ENCODE peak calls at places on chromosomes 4 and X, in five cellular contexts. J is transverse colon, M is A549, Z is heart left ventricle, I is GM12891. T is an unnamed sample.

GRCh38 chrX:141221611-141222010 is 20.7 kb downstream of the SPANXC start:
- DNase-seq in Z (no peak), J (no peak), I (no peak), M (no peak), T (no peak)

GRCh38 chr4:74258949-74259348 is 49.3 kb upstream of the EPGN start:
- DNase-seq in Z (peak; percentile 28), J (peak; percentile 44), I (no peak), M (no peak), T (no peak)

GRCh38 chr4:124903995-124904722 is 191.6 kb upstream of the ANKRD50 start:
- DNase-seq in Z (peak; percentile 50), I (no peak), M (peak; percentile 5), J (no peak), T (peak; percentile 0)

GRCh38 chr4:38128478-38129451 is 168.6 kb downstream of the PTTG2 start:
- DNase-seq in M (peak; percentile 20), J (peak; percentile 60), I (no peak), Z (no peak), T (peak; percentile 24)

GRCh38 chrX:16851421-16851820 is 18.7 kb downstream of the RBBP7 start:
- DNase-seq in M (no peak), I (no peak), J (no peak), Z (no peak), T (no peak)

GRCh38 chr4:176451441-176451840 is 131.7 kb downstream of the SPCS3 start:
- DNase-seq in M (no peak), Z (no peak), I (no peak), J (no peak), T (no peak)

GRCh38 chr4:28093071-28093470 is 1232.4 kb downstream of the STIM2 start:
- DNase-seq in J (no peak), I (no peak), Z (no peak), M (no peak), T (no peak)

GRCh38 chr4:162154862-162155540 is 8.8 kb downstream of the FSTL5 start:
- DNase-seq in J (no peak), Z (no peak), I (no peak), M (no peak), T (no peak)

GRCh38 chr4:128386761-128387599 is 99.4 kb upstream of the PGRMC2 start:
- DNase-seq in M (peak; percentile 90), Z (peak; percentile 83), J (peak; percentile 79), I (no peak), T (peak; percentile 51)

GRCh38 chr4:139312552-139313332 is 10.5 kb upstream of the NDUFC1 start:
- DNase-seq in Z (no peak), J (no peak), M (no peak), I (no peak), T (no peak)

GRCh38 chrX:113962338-113962737 is 621.5 kb upstream of the HTR2C start:
- DNase-seq in I (no peak), J (no peak), M (no peak), Z (no peak), T (no peak)

GRCh38 chr4:187333151-187333550 is 609.5 kb upstream of the FAT1 start:
- DNase-seq in Z (no peak), J (no peak), M (no peak), I (no peak), T (no peak)

GRCh38 chr4:16196482-16197393 is 29.5 kb downstream of the TAPT1 start:
- DNase-seq in I (no peak), M (peak; percentile 54), Z (no peak), J (no peak), T (peak; percentile 4)

GRCh38 chr4:154078504-154079350 is 289.8 kb upstream of the SFRP2 start:
- DNase-seq in M (no peak), Z (no peak), J (no peak), I (no peak), T (no peak)

GRCh38 chr4:120977435-120977997 is 55.0 kb upstream of the PRDM5 start:
- DNase-seq in M (peak; percentile 53), J (peak; percentile 9), I (peak; percentile 14), Z (no peak), T (no peak)

GRCh38 chr4:111269439-111269838 is 646.6 kb upstream of the PITX2 start:
- DNase-seq in M (no peak), I (no peak), J (no peak), Z (no peak), T (no peak)

GRCh38 chrX:115912372-115912897 is 258.1 kb upstream of the AGTR2 start:
- DNase-seq in M (no peak), J (peak; percentile 24), Z (no peak), I (no peak), T (no peak)

GRCh38 chrX:107508925-107509324 is 59.5 kb downstream of the FRMPD3 start:
- DNase-seq in J (no peak), I (no peak), M (no peak), Z (no peak), T (no peak)

GRCh38 chr4:123055943-123056342 is 133.5 kb upstream of the NUDT6 start:
- DNase-seq in J (no peak), M (no peak), I (no peak), Z (no peak), T (no peak)

GRCh38 chrX:2539586-2539985 is 38.8 kb upstream of the DHRSX start:
- DNase-seq in M (no peak), I (no peak), Z (no peak), J (no peak), T (no peak)

GRCh38 chrX:43702660-43703059 is 46.6 kb downstream of the MAOA start:
- DNase-seq in M (no peak), I (no peak), Z (no peak), J (no peak), T (no peak)

GRCh38 chr4:182143822-182144620 is 99.2 kb upstream of the TENM3 start:
- DNase-seq in J (peak; percentile 12), M (peak; percentile 40), Z (no peak), I (no peak), T (peak; percentile 46)

GRCh38 chrX:40570346-40571093 is 10.2 kb upstream of the ATP6AP2 start:
- DNase-seq in Z (no peak), M (no peak), J (no peak), I (no peak), T (no peak)

GRCh38 chr4:107044170-107044569 is 8.1 kb upstream of the DKK2 start:
- DNase-seq in J (no peak), Z (no peak), I (no peak), M (no peak), T (no peak)

GRCh38 chr4:145840162-145840768 is 98.4 kb downstream of the ZNF827 start:
- DNase-seq in I (peak; percentile 23), M (peak; percentile 53), Z (no peak), J (no peak), T (no peak)

GRCh38 chr4:15964159-15964558 is 1.2 kb upstream of the FGFBP2 start:
- DNase-seq in I (peak; percentile 10), M (no peak), J (no peak), Z (no peak), T (no peak)

GRCh38 chrX:43560247-43560946 is 95.7 kb upstream of the MAOA start:
- DNase-seq in J (peak; percentile 26), M (no peak), Z (no peak), I (no peak), T (no peak)

GRCh38 chr4:63922146-63922545 is 487.1 kb downstream of the TECRL start:
- DNase-seq in I (no peak), M (no peak), Z (no peak), J (no peak), T (no peak)

GRCh38 chrX:110276778-110277177 is 41.1 kb downstream of the AMMECR1 start:
- DNase-seq in M (no peak), J (no peak), Z (no peak), I (no peak), T (no peak)

GRCh38 chrX:56785442-56785841 is 56.4 kb downstream of the NBDY start:
- DNase-seq in J (peak; percentile 3), M (no peak), Z (no peak), I (no peak), T (no peak)

GRCh38 chr4:81648576-81649272 is 177.0 kb upstream of the RASGEF1B start:
- DNase-seq in J (peak; percentile 15), I (peak; percentile 12), M (no peak), Z (no peak), T (no peak)

GRCh38 chr4:105520819-105521790 is 31.3 kb upstream of the ARHGEF38 start:
- DNase-seq in I (peak; percentile 22), J (peak; percentile 45), M (peak; percentile 34), Z (peak; percentile 20), T (peak; percentile 5)

DNA sequence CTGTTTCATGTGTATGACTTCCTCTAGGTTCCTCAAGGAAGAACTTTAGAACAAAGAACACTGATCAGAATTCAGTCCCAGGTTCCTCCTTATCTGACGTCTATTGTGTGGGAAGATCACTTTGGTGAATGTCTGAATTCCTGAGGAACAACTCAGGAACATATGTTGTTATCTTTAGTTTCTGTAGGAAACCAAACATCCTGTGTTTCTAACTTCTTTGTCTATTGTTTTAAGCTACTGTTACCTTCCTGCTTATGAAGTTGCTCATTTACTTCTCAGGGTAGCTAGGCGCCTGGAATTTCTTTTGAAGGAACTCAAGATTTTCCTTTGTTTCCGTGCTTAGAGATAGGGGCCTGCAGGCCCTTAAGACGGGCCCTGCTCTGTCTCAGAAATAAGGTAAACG is 46.2 kb downstream of the MAGEB5 start:
- DNase-seq in J (no peak), Z (no peak), I (no peak), M (peak; percentile 0), T (no peak)
- TF ChIP-seq POLR2A in J (no peak), Z (no peak), I (no peak), M (no peak), T (no peak)

GRCh38 chr4:39698424-39699009 is 581 bp downstream of the UBE2K start:
- DNase-seq in J (peak; percentile 59), M (no peak), I (no peak), Z (peak; percentile 68), T (no peak)
- TF ChIP-seq POLR2A in J (no peak), M (no peak), I (no peak), Z (no peak), T (no peak)

GRCh38 chrX:118727686-118728339 is 407 bp downstream of the IL13RA1 start:
- DNase-seq in I (no peak), M (peak; percentile 22), Z (peak; percentile 48), J (peak; percentile 46), T (no peak)
- TF ChIP-seq POLR2A in I (no peak), M (no peak), Z (no peak), J (peak; percentile 41), T (no peak)

GRCh38 chr4:99144070-99144469 is at the start of gene ADH4:
- DNase-seq in I (no peak), J (peak; percentile 19), M (no peak), Z (no peak), T (no peak)
- TF ChIP-seq POLR2A in I (no peak), J (no peak), M (no peak), Z (no peak), T (no peak)

GRCh38 chrX:103687073-103687695 is 685 bp upstream of the MORF4L2 start:
- DNase-seq in J (peak; percentile 88), I (no peak), M (peak; percentile 86), Z (peak; percentile 90), T (peak; percentile 30)
- TF ChIP-seq POLR2A in J (no peak), I (peak; percentile 66), M (peak; percentile 63), Z (no peak), T (peak; percentile 52)

GRCh38 chr4:17562157-17562556 is 14.8 kb upstream of the LAP3 start:
- DNase-seq in Z (no peak), I (no peak), M (peak; percentile 14), J (no peak), T (no peak)

GRCh38 chr4:17561195-17561909 is 15.6 kb upstream of the LAP3 start:
- DNase-seq in Z (no peak), J (no peak), M (no peak), I (no peak), T (no peak)

GRCh38 chr4:17565846-17566245 is 11.2 kb upstream of the LAP3 start:
- DNase-seq in Z (no peak), J (no peak), M (no peak), I (no peak), T (no peak)

GRCh38 chr4:17567267-17567666 is 9.7 kb upstream of the LAP3 start:
- DNase-seq in M (no peak), J (no peak), I (no peak), Z (no peak), T (no peak)
- TF ChIP-seq POLR2A in M (no peak), J (no peak), I (no peak), Z (no peak), T (no peak)

T was measured in H54.